ENCODE peak calls at places on chromosome 11, in six cellular contexts. One of them, this sample, is unnamed.
A peak's percentile ranks its signal among the peaks of the same experiment; 100 is the strongest.

GRCh38 chr11:115475564-115475963 is 28.7 kb downstream of the CADM1 start:
- DNase-seq in CD4-positive, alpha-beta T cell: no peak
- DNase-seq in GM10248: no peak
- DNase-seq in astrocyte of the cerebellum: no peak
- DNase-seq in psoas muscle: no peak
- DNase-seq in stomach: no peak
- DNase-seq in this sample: no peak

GRCh38 chr11:132942611-132943324 is 589.5 kb downstream of the OPCML start:
- DNase-seq in CD4-positive, alpha-beta T cell: no peak
- DNase-seq in GM10248: no peak
- DNase-seq in astrocyte of the cerebellum: no peak
- DNase-seq in psoas muscle: no peak
- DNase-seq in stomach: no peak
- DNase-seq in this sample: peak; percentile 23

GRCh38 chr11:2084721-2085120 is 54.5 kb downstream of the IGF2 start:
- DNase-seq in CD4-positive, alpha-beta T cell: no peak
- DNase-seq in GM10248: no peak
- DNase-seq in astrocyte of the cerebellum: no peak
- DNase-seq in psoas muscle: no peak
- DNase-seq in stomach: peak; percentile 8
- DNase-seq in this sample: no peak

GRCh38 chr11:68031136-68031459 is 617 bp downstream of the NDUFS8 start:
- DNase-seq in CD4-positive, alpha-beta T cell: no peak
- DNase-seq in GM10248: no peak
- DNase-seq in astrocyte of the cerebellum: no peak
- DNase-seq in psoas muscle: no peak
- DNase-seq in stomach: no peak
- DNase-seq in this sample: no peak

GRCh38 chr11:132802932-132803331 is 729.4 kb downstream of the OPCML start:
- DNase-seq in CD4-positive, alpha-beta T cell: no peak
- DNase-seq in GM10248: no peak
- DNase-seq in astrocyte of the cerebellum: no peak
- DNase-seq in psoas muscle: no peak
- DNase-seq in stomach: no peak
- DNase-seq in this sample: no peak

GRCh38 chr11:61728066-61728939 is 24.1 kb upstream of the MYRF start:
- DNase-seq in CD4-positive, alpha-beta T cell: no peak
- DNase-seq in GM10248: peak; percentile 57
- DNase-seq in astrocyte of the cerebellum: no peak
- DNase-seq in psoas muscle: no peak
- DNase-seq in stomach: no peak
- DNase-seq in this sample: no peak

GRCh38 chr11:15901046-15901445 is 455.3 kb downstream of the SOX6 start:
- DNase-seq in CD4-positive, alpha-beta T cell: no peak
- DNase-seq in GM10248: no peak
- DNase-seq in astrocyte of the cerebellum: no peak
- DNase-seq in psoas muscle: no peak
- DNase-seq in stomach: no peak
- DNase-seq in this sample: no peak

GRCh38 chr11:36628765-36629199 is 30.7 kb upstream of the RAG2 start:
- DNase-seq in CD4-positive, alpha-beta T cell: no peak
- DNase-seq in GM10248: no peak
- DNase-seq in astrocyte of the cerebellum: no peak
- DNase-seq in psoas muscle: no peak
- DNase-seq in stomach: no peak
- DNase-seq in this sample: no peak

GRCh38 chr11:35905901-35906661 is 37.8 kb upstream of the LDLRAD3 start:
- DNase-seq in CD4-positive, alpha-beta T cell: no peak
- DNase-seq in GM10248: no peak
- DNase-seq in astrocyte of the cerebellum: no peak
- DNase-seq in psoas muscle: no peak
- DNase-seq in stomach: no peak
- DNase-seq in this sample: no peak

GRCh38 chr11:2536440-2536989 is 91.7 kb downstream of the KCNQ1 start:
- DNase-seq in CD4-positive, alpha-beta T cell: no peak
- DNase-seq in GM10248: no peak
- DNase-seq in astrocyte of the cerebellum: no peak
- DNase-seq in psoas muscle: peak; percentile 6
- DNase-seq in stomach: no peak
- DNase-seq in this sample: no peak

GRCh38 chr11:65853249-65853979 is 4.6 kb downstream of the CFL1 start:
- DNase-seq in CD4-positive, alpha-beta T cell: no peak
- DNase-seq in GM10248: no peak
- DNase-seq in astrocyte of the cerebellum: no peak
- DNase-seq in psoas muscle: no peak
- DNase-seq in stomach: no peak
- DNase-seq in this sample: no peak

GRCh38 chr11:43067681-43068080 is 244.1 kb upstream of the API5 start:
- DNase-seq in CD4-positive, alpha-beta T cell: no peak
- DNase-seq in GM10248: no peak
- DNase-seq in astrocyte of the cerebellum: no peak
- DNase-seq in psoas muscle: no peak
- DNase-seq in stomach: no peak
- DNase-seq in this sample: no peak

GRCh38 chr11:66846671-66847091 is 3.4 kb downstream of the RCE1 start:
- DNase-seq in CD4-positive, alpha-beta T cell: no peak
- DNase-seq in GM10248: no peak
- DNase-seq in astrocyte of the cerebellum: no peak
- DNase-seq in psoas muscle: no peak
- DNase-seq in stomach: peak; percentile 24
- DNase-seq in this sample: no peak

GRCh38 chr11:1739576-1739975 is 10.8 kb downstream of the IFITM10 start:
- DNase-seq in CD4-positive, alpha-beta T cell: no peak
- DNase-seq in GM10248: peak; percentile 23
- DNase-seq in astrocyte of the cerebellum: no peak
- DNase-seq in psoas muscle: no peak
- DNase-seq in stomach: no peak
- DNase-seq in this sample: no peak

GRCh38 chr11:125085301-125086081 is 22.4 kb downstream of the SLC37A2 start:
- DNase-seq in CD4-positive, alpha-beta T cell: no peak
- DNase-seq in GM10248: peak; percentile 27
- DNase-seq in astrocyte of the cerebellum: no peak
- DNase-seq in psoas muscle: no peak
- DNase-seq in stomach: no peak
- DNase-seq in this sample: no peak

GRCh38 chr11:125289419-125290088 is 125.0 kb downstream of the PKNOX2 start:
- DNase-seq in CD4-positive, alpha-beta T cell: no peak
- DNase-seq in GM10248: no peak
- DNase-seq in astrocyte of the cerebellum: no peak
- DNase-seq in psoas muscle: no peak
- DNase-seq in stomach: no peak
- DNase-seq in this sample: no peak

GRCh38 chr11:27977527-27977926 is 130.4 kb downstream of the KIF18A start:
- DNase-seq in CD4-positive, alpha-beta T cell: no peak
- DNase-seq in GM10248: no peak
- DNase-seq in astrocyte of the cerebellum: no peak
- DNase-seq in psoas muscle: no peak
- DNase-seq in stomach: no peak
- DNase-seq in this sample: no peak

GRCh38 chr11:78295991-78296930 is 107.5 kb downstream of the USP35 start:
- DNase-seq in CD4-positive, alpha-beta T cell: no peak
- DNase-seq in GM10248: no peak
- DNase-seq in astrocyte of the cerebellum: no peak
- DNase-seq in psoas muscle: no peak
- DNase-seq in stomach: no peak
- DNase-seq in this sample: no peak

DNA sequence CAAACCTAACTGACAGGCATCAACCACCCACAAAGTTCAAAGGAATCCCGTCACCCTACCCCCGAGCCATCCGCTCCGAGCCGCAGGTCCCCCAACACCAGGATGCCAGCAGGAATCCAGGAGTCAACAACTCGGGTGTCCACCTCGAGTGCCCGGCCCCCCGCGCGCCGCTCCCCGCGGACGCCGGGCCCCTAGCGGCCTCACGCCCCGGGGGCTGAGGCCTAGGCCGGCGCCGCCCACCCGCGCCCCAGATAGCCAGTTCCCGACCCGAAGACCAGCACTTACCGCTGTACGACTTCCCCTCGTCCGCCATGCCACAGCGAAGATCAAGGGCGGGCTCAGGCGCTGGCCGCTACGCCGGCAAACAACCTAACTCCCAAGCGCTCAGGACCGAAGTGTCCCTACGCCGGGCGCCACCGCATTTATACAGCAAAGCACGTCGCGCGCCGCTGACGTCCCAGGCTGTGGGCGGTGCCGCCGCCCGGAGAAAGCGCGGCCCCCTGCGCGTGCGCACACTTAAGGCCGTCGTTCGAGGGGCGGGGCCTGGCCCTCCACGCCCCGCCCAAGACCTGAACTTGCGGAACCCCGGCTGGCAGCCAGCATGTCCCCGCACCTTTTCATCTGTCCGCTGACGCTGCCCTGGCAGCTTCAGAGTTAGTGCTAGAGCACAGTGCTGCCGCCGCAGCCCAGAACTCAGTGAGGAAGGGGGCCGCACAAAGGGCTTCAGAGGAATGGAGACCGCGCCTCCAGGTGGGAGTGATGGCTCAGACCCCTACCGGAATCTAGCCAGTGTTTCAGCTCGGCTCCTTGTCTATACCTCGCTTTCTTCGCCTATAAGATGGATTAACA is at the start of gene NXF1:
- DNase-seq in CD4-positive, alpha-beta T cell: peak; percentile 97
- DNase-seq in GM10248: peak; percentile 100
- DNase-seq in astrocyte of the cerebellum: peak; percentile 83
- DNase-seq in psoas muscle: peak; percentile 94
- DNase-seq in stomach: peak; percentile 97
- DNase-seq in this sample: peak; percentile 99
- TF ChIP-seq CTCF in CD4-positive, alpha-beta T cell: no peak
- TF ChIP-seq CTCF in GM10248: no peak
- TF ChIP-seq CTCF in astrocyte of the cerebellum: peak; percentile 26
- TF ChIP-seq CTCF in psoas muscle: no peak
- TF ChIP-seq CTCF in stomach: no peak
- TF ChIP-seq CTCF in this sample: peak; percentile 49

DNA sequence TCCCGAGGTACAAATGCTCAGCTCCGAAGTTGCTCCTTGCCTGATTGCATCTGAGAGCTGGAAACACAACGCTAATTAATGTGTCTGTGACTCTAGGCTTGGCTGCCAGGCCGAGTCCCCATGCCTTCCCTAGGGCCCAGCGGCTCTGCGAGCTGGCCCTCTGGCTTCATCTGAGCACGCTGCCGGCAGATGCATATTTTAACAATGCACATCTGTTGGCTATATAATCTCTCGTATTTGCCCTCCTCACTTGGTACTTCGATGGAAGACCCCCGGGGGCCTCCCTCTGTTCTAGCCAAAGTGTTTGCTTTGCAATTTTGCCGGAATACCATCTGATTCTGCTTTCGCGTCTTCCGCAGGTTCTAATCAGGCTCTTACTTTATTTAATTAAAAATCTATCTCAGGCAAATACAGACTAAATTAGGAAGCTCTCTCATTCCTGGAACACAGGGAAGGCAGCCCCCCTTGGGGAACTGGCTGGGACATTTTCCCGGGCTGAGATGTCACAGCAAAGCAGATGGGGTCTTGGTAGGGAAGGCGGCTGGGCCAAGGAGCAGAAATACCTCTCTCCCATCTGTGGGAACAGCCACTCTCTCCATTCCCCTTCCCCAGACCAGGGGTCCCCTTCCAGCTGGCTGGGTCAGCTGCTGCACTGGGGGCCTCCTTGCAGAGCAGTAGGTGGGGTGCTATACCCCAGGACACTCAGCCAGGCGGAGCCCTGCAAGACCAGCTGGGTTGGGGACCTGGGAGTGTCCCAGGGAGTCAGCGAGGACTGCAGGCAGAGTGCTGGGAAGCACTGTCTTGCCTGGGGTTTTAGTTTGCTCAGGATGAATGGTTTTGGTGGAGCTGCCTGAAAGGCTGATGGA is 162.9 kb downstream of the ST3GAL4 start:
- DNase-seq in CD4-positive, alpha-beta T cell: no peak
- DNase-seq in GM10248: no peak
- DNase-seq in astrocyte of the cerebellum: no peak
- DNase-seq in psoas muscle: no peak
- DNase-seq in stomach: no peak
- DNase-seq in this sample: no peak
- TF ChIP-seq CTCF in CD4-positive, alpha-beta T cell: no peak
- TF ChIP-seq CTCF in GM10248: no peak
- TF ChIP-seq CTCF in astrocyte of the cerebellum: no peak
- TF ChIP-seq CTCF in psoas muscle: no peak
- TF ChIP-seq CTCF in stomach: no peak
- TF ChIP-seq CTCF in this sample: no peak

GRCh38 chr11:102794382-102794781 is 3.6 kb downstream of the MMP1 start:
- DNase-seq in CD4-positive, alpha-beta T cell: no peak
- DNase-seq in GM10248: peak; percentile 33
- DNase-seq in astrocyte of the cerebellum: no peak
- DNase-seq in psoas muscle: no peak
- DNase-seq in stomach: no peak
- DNase-seq in this sample: no peak
- TF ChIP-seq CTCF in CD4-positive, alpha-beta T cell: peak; percentile 16
- TF ChIP-seq CTCF in GM10248: peak; percentile 16
- TF ChIP-seq CTCF in astrocyte of the cerebellum: peak; percentile 52
- TF ChIP-seq CTCF in psoas muscle: peak; percentile 5
- TF ChIP-seq CTCF in stomach: no peak
- TF ChIP-seq CTCF in this sample: peak; percentile 48

GRCh38 chr11:129788278-129788677 is 27.4 kb upstream of the TMEM45B start:
- DNase-seq in CD4-positive, alpha-beta T cell: no peak
- DNase-seq in GM10248: no peak
- DNase-seq in astrocyte of the cerebellum: no peak
- DNase-seq in psoas muscle: no peak
- DNase-seq in stomach: no peak
- DNase-seq in this sample: no peak

GRCh38 chr11:129790131-129790530 is 25.5 kb upstream of the TMEM45B start:
- DNase-seq in CD4-positive, alpha-beta T cell: no peak
- DNase-seq in GM10248: no peak
- DNase-seq in astrocyte of the cerebellum: no peak
- DNase-seq in psoas muscle: no peak
- DNase-seq in stomach: no peak
- DNase-seq in this sample: no peak

GRCh38 chr11:129787518-129787917 is 28.1 kb upstream of the TMEM45B start:
- DNase-seq in CD4-positive, alpha-beta T cell: no peak
- DNase-seq in GM10248: no peak
- DNase-seq in astrocyte of the cerebellum: no peak
- DNase-seq in psoas muscle: no peak
- DNase-seq in stomach: no peak
- DNase-seq in this sample: no peak

GRCh38 chr11:129791515-129791914 is 24.1 kb upstream of the TMEM45B start:
- DNase-seq in CD4-positive, alpha-beta T cell: no peak
- DNase-seq in GM10248: no peak
- DNase-seq in astrocyte of the cerebellum: no peak
- DNase-seq in psoas muscle: no peak
- DNase-seq in stomach: no peak
- DNase-seq in this sample: no peak

DNA sequence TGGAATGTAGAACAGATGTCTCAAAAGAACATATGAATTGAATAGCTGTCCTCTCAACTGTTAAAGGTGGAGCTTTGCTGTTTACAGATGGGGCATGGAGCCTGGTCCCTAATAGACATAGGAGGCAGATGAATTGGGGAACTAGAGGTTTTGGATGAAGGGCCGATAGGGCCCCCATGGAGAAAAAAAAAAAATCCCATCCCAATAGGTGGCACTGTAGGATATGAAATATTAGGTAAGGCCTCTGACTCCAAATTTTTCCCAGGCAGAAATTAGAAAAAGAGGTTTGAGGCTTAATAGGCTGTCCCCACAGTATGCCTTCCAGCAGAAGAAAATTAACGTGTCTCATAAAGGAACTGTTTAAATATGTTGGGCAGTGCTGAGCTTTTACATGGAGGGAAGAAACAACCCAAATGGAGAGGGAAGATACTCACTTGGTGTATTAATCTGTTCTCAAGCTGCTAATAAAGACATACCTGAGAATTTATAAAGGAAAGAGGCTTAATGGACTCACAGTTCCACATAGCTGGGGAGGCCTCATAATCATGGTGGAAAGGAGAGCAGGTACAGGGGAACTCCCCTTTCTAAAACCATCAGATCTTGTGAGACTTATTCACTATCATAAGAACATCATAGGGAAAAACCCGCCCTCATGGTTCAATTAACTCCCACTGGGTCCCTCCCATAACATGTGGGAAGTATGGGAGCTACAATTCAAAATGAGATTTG is 30.1 kb upstream of the TMEM45B start:
- DNase-seq in CD4-positive, alpha-beta T cell: no peak
- DNase-seq in GM10248: no peak
- DNase-seq in astrocyte of the cerebellum: no peak
- DNase-seq in psoas muscle: no peak
- DNase-seq in stomach: no peak
- DNase-seq in this sample: no peak
- TF ChIP-seq CTCF in CD4-positive, alpha-beta T cell: peak; percentile 67
- TF ChIP-seq CTCF in GM10248: no peak
- TF ChIP-seq CTCF in astrocyte of the cerebellum: no peak
- TF ChIP-seq CTCF in psoas muscle: no peak
- TF ChIP-seq CTCF in stomach: no peak
- TF ChIP-seq CTCF in this sample: no peak

This sample was measured in neural crest cell.